ENCODE peak calls at places on chromosome 4, in eight cellular contexts. B, R, G, T, F, P, D and E are unnamed samples.

GRCh38 chr4:138749303-138749702 is 266.3 kb upstream of the NOCT start:
- DNase-seq in G (no peak), B (no peak), T (no peak), R (peak), F (no peak), D (no peak), P (peak), E (no peak)

GRCh38 chr4:165364452-165365080 is 14.2 kb upstream of the CPE start:
- DNase-seq in B (peak), R (peak), G (no peak), D (no peak), F (peak), T (no peak), P (no peak), E (no peak)

GRCh38 chr4:81504685-81505598 is 33.2 kb upstream of the RASGEF1B start:
- DNase-seq in T (peak), G (no peak), D (peak), P (no peak), R (no peak), B (peak), F (peak), E (no peak)

GRCh38 chr4:75841641-75842520 is 60.4 kb downstream of the PPEF2 start:
- DNase-seq in R (no peak), G (no peak), B (no peak), D (no peak), T (no peak), P (peak), F (no peak), E (no peak)

GRCh38 chr4:40681600-40682297 is 52.1 kb upstream of the RBM47 start:
- DNase-seq in P (no peak), T (no peak), R (no peak), F (no peak), G (no peak), B (no peak), D (no peak), E (no peak)

GRCh38 chr4:116664198-116664597 is 421.2 kb downstream of the TRAM1L1 start:
- DNase-seq in G (no peak), T (no peak), F (no peak), D (no peak), B (no peak), R (no peak), P (no peak), E (no peak)

GRCh38 chr4:188971125-188971524 is 831.9 kb downstream of the TRIML1 start:
- DNase-seq in D (no peak), B (no peak), F (no peak), R (no peak), P (peak), G (no peak), T (peak), E (no peak)

GRCh38 chr4:176492648-176493302 is 173.0 kb downstream of the SPCS3 start:
- DNase-seq in G (no peak), R (peak), B (no peak), F (no peak), D (no peak), T (no peak), P (peak), E (no peak)

GRCh38 chr4:140071806-140072205 is 82.2 kb downstream of the MAML3 start:
- DNase-seq in B (peak), G (no peak), P (peak), F (peak), D (no peak), R (peak), T (no peak), E (peak)
- H3K4me3 ChIP-seq in B (no peak), G (no peak), P (no peak), F (no peak), D (no peak), R (no peak), T (no peak), E (no peak)

GRCh38 chr4:36285784-36286480 is 4.5 kb downstream of the DTHD1 start:
- DNase-seq in B (peak), P (no peak), D (no peak), T (no peak), R (no peak), G (no peak), F (peak), E (no peak)
- TF ChIP-seq CTCF in B (no peak), P (no peak), D (no peak), T (no peak), R (no peak), G (no peak), F (no peak), E (no peak)

GRCh38 chr4:55948726-55949479 is at the start of gene CEP135:
- DNase-seq in R (peak), F (peak), D (peak), T (peak), G (peak), P (peak), B (peak), E (no peak)
- H3K4me3 ChIP-seq in R (peak), F (peak), D (peak), T (peak), G (peak), P (peak), B (peak), E (peak)

GRCh38 chr4:121464854-121465253 is 84.0 kb upstream of the QRFPR start:
- DNase-seq in D (no peak), F (no peak), P (no peak), G (no peak), T (no peak), B (no peak), R (no peak), E (no peak)
- TF ChIP-seq CTCF in D (no peak), F (no peak), P (no peak), G (no peak), T (no peak), B (no peak), R (no peak), E (no peak)

DNA sequence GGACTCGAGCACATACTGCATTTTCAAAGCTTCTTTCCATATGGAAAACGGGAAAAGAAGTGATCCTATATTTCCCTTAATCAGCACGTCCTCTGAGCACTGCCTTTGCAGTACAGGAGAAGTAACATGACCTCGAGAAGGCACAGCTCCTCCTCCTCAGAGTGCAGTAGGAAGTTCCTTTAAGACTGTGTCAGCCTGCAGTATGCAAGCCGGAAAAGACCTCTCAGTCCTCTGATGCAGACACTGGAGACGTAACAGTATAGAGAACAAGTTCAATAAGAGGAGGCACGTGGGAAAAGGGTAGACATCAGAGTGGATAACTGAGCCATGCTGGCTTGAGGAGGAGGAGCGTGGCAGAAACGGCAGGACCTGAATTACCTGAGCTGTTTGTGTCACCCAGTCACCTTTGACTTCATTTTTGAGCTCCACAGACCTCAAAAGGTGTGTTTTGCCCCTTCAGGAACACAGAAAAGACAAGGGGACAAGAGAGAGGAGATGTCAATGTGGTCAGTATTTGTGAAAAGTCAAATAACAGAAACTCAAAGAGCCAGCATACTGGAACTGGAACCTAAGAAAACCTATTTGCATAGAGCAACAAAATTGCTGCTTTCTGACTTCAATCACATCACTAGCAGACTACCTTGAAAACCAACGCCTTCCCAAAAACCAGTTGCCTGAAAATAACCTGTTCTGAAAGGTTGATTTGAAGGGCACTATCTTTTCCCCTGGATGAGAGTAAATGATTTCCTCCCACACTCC is 20.8 kb downstream of the IRF2 start:
- DNase-seq in D (no peak), F (peak), B (peak), G (no peak), P (peak), T (peak), R (peak), E (peak)
- H3K4me3 ChIP-seq in D (no peak), F (no peak), B (no peak), G (no peak), P (no peak), T (peak), R (peak), E (peak)

DNA sequence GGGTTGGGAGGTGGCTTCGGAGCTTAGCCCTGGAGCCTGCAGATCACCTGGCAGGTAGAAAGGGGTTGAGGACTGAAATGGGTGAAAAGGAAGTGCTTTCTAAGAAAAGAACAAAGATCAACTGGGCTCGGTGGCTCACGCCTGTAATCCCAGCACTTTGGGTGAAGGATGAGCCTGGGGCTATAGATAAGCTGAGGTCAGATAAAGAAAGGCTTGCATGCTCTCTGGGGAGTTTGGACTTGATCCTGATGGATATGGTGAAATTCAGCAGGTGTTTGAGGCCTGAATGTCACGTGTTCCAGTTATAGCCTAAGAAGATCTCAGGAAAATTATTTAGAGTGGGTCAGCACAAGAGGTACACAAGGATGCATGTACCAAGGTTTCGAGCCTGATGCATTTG is 40.8 kb downstream of the SLC34A2 start:
- DNase-seq in D (no peak), G (no peak), R (no peak), F (peak), B (no peak), T (no peak), P (no peak), E (no peak)
- TF ChIP-seq CTCF in D (no peak), G (no peak), R (no peak), F (no peak), B (no peak), T (no peak), P (no peak), E (no peak)

GRCh38 chr4:184384056-184384809 is 90.1 kb downstream of the IRF2 start:
- DNase-seq in B (peak), F (peak), R (peak), G (peak), P (peak), T (peak), D (no peak), E (peak)
- H3K4me3 ChIP-seq in B (peak), F (peak), R (peak), G (no peak), P (peak), T (peak), D (peak), E (peak)

DNA sequence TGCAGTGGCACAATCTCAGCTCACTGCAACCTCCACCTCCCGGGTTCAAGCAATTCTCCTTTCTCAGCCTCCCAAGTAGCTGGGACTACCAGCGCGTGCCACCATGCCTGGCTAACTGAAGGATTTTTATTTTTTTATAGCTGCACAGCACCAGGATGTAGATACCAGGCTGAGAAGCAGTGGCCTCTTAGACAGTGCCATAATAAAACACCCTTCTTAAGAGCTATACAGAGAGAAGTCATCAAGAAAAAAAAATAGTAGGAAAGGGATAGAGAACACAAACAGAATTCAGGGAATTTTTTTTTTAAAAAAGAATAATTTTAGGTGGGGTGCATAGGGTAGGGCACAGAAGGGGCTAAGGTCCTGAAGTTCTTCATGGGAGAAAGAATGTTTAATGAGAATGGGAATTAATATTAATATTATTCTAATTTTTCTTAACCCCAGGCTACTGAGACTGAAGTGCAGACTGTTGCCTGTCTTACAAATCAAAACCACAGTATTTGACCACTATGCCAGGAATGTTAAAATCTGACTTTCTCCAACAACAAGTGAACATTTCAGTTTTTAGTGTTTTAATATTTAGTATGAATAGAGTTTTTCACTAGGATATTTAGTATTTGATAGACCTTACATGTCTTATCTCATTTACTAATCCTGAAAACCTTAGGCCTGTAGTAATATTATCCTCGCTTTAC is 146.8 kb downstream of the KCNIP4 start:
- DNase-seq in R (peak), F (no peak), B (no peak), G (no peak), T (no peak), D (no peak), P (peak), E (no peak)
- TF ChIP-seq CTCF in R (no peak), F (no peak), B (no peak), G (no peak), T (no peak), D (no peak), P (no peak), E (no peak)

GRCh38 chr4:53886090-53886489 is 178.3 kb downstream of the CHIC2 start:
- DNase-seq in T (no peak), B (no peak), G (no peak), P (no peak), R (no peak), F (no peak), D (no peak), E (no peak)
- H3K4me3 ChIP-seq in T (no peak), B (no peak), G (no peak), P (no peak), R (no peak), F (no peak), D (no peak), E (no peak)

DNA sequence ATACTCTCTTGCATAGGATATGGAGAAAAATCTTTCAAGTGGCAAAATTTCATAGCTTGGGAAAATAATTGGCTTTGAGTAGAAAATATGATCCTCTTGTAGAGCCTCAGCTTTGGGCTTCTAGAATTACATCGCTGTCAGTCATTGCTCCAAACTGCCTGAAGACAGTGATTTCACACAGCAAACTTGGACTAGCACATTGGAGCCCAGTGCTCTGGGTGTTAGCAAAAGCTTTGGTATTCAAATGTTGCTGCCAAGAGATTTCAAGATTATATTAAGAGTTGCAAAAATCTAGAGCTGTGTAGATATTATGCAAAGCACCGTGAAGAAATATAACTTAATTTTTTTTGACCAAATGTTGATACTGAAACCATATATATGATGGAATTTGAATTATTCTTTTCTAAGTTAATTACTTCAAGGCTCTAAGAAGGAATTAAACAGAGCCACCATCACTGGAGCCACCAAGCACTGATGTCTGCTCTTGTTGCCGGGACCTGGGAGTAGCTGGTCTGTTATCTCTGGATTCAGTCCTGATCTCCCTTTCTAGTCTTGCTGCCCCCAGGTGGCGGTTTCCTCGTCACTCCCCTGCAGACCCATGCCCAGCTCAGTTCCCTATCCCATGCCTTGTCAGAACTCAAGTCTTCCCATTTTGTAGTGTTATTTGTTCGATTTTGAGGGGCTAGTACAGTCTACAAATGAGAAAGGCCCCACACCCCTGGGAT is 260.7 kb upstream of the SFRP2 start:
- DNase-seq in R (peak), B (peak), D (no peak), F (no peak), T (peak), G (no peak), P (peak), E (peak)
- TF ChIP-seq CTCF in R (peak), B (no peak), D (no peak), F (no peak), T (peak), G (no peak), P (peak), E (no peak)